ENCODE peak calls at places on chromosomes 3 and 15, in eight cellular contexts. One of them, this sample, is unnamed.

GRCh38 chr3:179801263-179801662 is 148.4 kb downstream of the USP13 start:
- DNase-seq in left ventricle myocardium inferior: no peak
- DNase-seq in ELF-1: no peak
- DNase-seq in prostate gland: no peak
- DNase-seq in lung: no peak
- DNase-seq in HFFc6: peak
- DNase-seq in NCI-H1092 treated with DMSO at 0.1 percent for 48 hours: no peak
- DNase-seq in amniotic stem cell: peak
- DNase-seq in this sample: peak

GRCh38 chr3:151301787-151302186 is 14.8 kb downstream of the GPR87 start:
- DNase-seq in amniotic stem cell: no peak
- DNase-seq in left ventricle myocardium inferior: no peak
- DNase-seq in ELF-1: no peak
- DNase-seq in prostate gland: no peak
- DNase-seq in HFFc6: peak
- DNase-seq in NCI-H1092 treated with DMSO at 0.1 percent for 48 hours: no peak
- DNase-seq in lung: no peak
- DNase-seq in this sample: peak

GRCh38 chr3:47193871-47194859 is 30.3 kb upstream of the SETD2 start:
- DNase-seq in HFFc6: no peak
- DNase-seq in lung: no peak
- DNase-seq in left ventricle myocardium inferior: no peak
- DNase-seq in amniotic stem cell: no peak
- DNase-seq in prostate gland: no peak
- DNase-seq in ELF-1: no peak
- DNase-seq in NCI-H1092 treated with DMSO at 0.1 percent for 48 hours: no peak
- DNase-seq in this sample: peak

GRCh38 chr3:71245052-71245488 is 338.5 kb downstream of the FOXP1 start:
- DNase-seq in HFFc6: peak
- DNase-seq in prostate gland: peak
- DNase-seq in NCI-H1092 treated with DMSO at 0.1 percent for 48 hours: no peak
- DNase-seq in left ventricle myocardium inferior: no peak
- DNase-seq in lung: no peak
- DNase-seq in amniotic stem cell: no peak
- DNase-seq in ELF-1: no peak
- DNase-seq in this sample: peak

GRCh38 chr3:13524979-13525669 is 23.8 kb upstream of the FBLN2 start:
- DNase-seq in HFFc6: no peak
- DNase-seq in NCI-H1092 treated with DMSO at 0.1 percent for 48 hours: no peak
- DNase-seq in prostate gland: no peak
- DNase-seq in lung: no peak
- DNase-seq in ELF-1: no peak
- DNase-seq in amniotic stem cell: no peak
- DNase-seq in left ventricle myocardium inferior: peak
- DNase-seq in this sample: peak

GRCh38 chr3:127368186-127369032 is 80.6 kb upstream of the PRR20G start:
- DNase-seq in prostate gland: no peak
- DNase-seq in HFFc6: no peak
- DNase-seq in ELF-1: no peak
- DNase-seq in lung: no peak
- DNase-seq in left ventricle myocardium inferior: no peak
- DNase-seq in NCI-H1092 treated with DMSO at 0.1 percent for 48 hours: peak
- DNase-seq in amniotic stem cell: no peak
- DNase-seq in this sample: no peak

GRCh38 chr15:79090487-79091203 is at the start of gene RASGRF1:
- DNase-seq in lung: no peak
- DNase-seq in NCI-H1092 treated with DMSO at 0.1 percent for 48 hours: no peak
- DNase-seq in HFFc6: no peak
- DNase-seq in ELF-1: peak
- DNase-seq in prostate gland: no peak
- DNase-seq in amniotic stem cell: no peak
- DNase-seq in left ventricle myocardium inferior: no peak
- DNase-seq in this sample: peak

GRCh38 chr15:38069506-38069905 is 135.1 kb downstream of the TMCO5A start:
- DNase-seq in left ventricle myocardium inferior: no peak
- DNase-seq in NCI-H1092 treated with DMSO at 0.1 percent for 48 hours: no peak
- DNase-seq in prostate gland: no peak
- DNase-seq in amniotic stem cell: peak
- DNase-seq in lung: peak
- DNase-seq in ELF-1: peak
- DNase-seq in HFFc6: peak
- DNase-seq in this sample: peak

GRCh38 chr3:162601101-162601670 is 1104.6 kb downstream of the OTOL1 start:
- DNase-seq in lung: no peak
- DNase-seq in HFFc6: no peak
- DNase-seq in amniotic stem cell: no peak
- DNase-seq in left ventricle myocardium inferior: no peak
- DNase-seq in ELF-1: no peak
- DNase-seq in prostate gland: no peak
- DNase-seq in NCI-H1092 treated with DMSO at 0.1 percent for 48 hours: no peak
- DNase-seq in this sample: no peak

GRCh38 chr15:38843736-38844590 is 279.3 kb upstream of the RASGRP1 start:
- DNase-seq in ELF-1: no peak
- DNase-seq in lung: no peak
- DNase-seq in prostate gland: no peak
- DNase-seq in HFFc6: peak
- DNase-seq in left ventricle myocardium inferior: no peak
- DNase-seq in amniotic stem cell: peak
- DNase-seq in NCI-H1092 treated with DMSO at 0.1 percent for 48 hours: no peak
- DNase-seq in this sample: peak

GRCh38 chr15:67098768-67099282 is 33.4 kb downstream of the SMAD3 start:
- DNase-seq in lung: no peak
- DNase-seq in amniotic stem cell: no peak
- DNase-seq in HFFc6: no peak
- DNase-seq in left ventricle myocardium inferior: no peak
- DNase-seq in NCI-H1092 treated with DMSO at 0.1 percent for 48 hours: no peak
- DNase-seq in ELF-1: no peak
- DNase-seq in prostate gland: no peak
- DNase-seq in this sample: peak

GRCh38 chr3:64276131-64276530 is 50.9 kb upstream of the PRICKLE2 start:
- DNase-seq in NCI-H1092 treated with DMSO at 0.1 percent for 48 hours: no peak
- DNase-seq in prostate gland: no peak
- DNase-seq in ELF-1: no peak
- DNase-seq in amniotic stem cell: no peak
- DNase-seq in lung: no peak
- DNase-seq in HFFc6: no peak
- DNase-seq in left ventricle myocardium inferior: no peak
- DNase-seq in this sample: no peak

GRCh38 chr15:37907136-37907535 is 27.3 kb upstream of the TMCO5A start:
- DNase-seq in amniotic stem cell: no peak
- DNase-seq in HFFc6: no peak
- DNase-seq in lung: no peak
- DNase-seq in prostate gland: no peak
- DNase-seq in left ventricle myocardium inferior: no peak
- DNase-seq in ELF-1: no peak
- DNase-seq in NCI-H1092 treated with DMSO at 0.1 percent for 48 hours: peak
- DNase-seq in this sample: peak

GRCh38 chr3:100110101-100110500 is 4.2 kb downstream of the FILIP1L start:
- DNase-seq in prostate gland: no peak
- DNase-seq in left ventricle myocardium inferior: no peak
- DNase-seq in lung: no peak
- DNase-seq in amniotic stem cell: no peak
- DNase-seq in ELF-1: no peak
- DNase-seq in NCI-H1092 treated with DMSO at 0.1 percent for 48 hours: no peak
- DNase-seq in HFFc6: no peak
- DNase-seq in this sample: no peak

GRCh38 chr3:129398803-129399144 is 29.7 kb downstream of the EFCAB12 start:
- DNase-seq in prostate gland: no peak
- DNase-seq in HFFc6: peak
- DNase-seq in lung: no peak
- DNase-seq in NCI-H1092 treated with DMSO at 0.1 percent for 48 hours: no peak
- DNase-seq in ELF-1: peak
- DNase-seq in amniotic stem cell: no peak
- DNase-seq in left ventricle myocardium inferior: no peak
- DNase-seq in this sample: peak

GRCh38 chr15:28123408-28124023 is 24.4 kb upstream of the OCA2 start:
- DNase-seq in amniotic stem cell: peak
- DNase-seq in NCI-H1092 treated with DMSO at 0.1 percent for 48 hours: peak
- DNase-seq in HFFc6: peak
- DNase-seq in lung: peak
- DNase-seq in ELF-1: peak
- DNase-seq in prostate gland: peak
- DNase-seq in left ventricle myocardium inferior: peak
- DNase-seq in this sample: peak

GRCh38 chr3:16993227-16993626 is 108.5 kb downstream of the PLCL2 start:
- DNase-seq in lung: no peak
- DNase-seq in left ventricle myocardium inferior: no peak
- DNase-seq in ELF-1: no peak
- DNase-seq in prostate gland: no peak
- DNase-seq in amniotic stem cell: no peak
- DNase-seq in NCI-H1092 treated with DMSO at 0.1 percent for 48 hours: no peak
- DNase-seq in HFFc6: peak
- DNase-seq in this sample: peak

GRCh38 chr3:82416828-82417227 is 655.4 kb upstream of the GBE1 start:
- DNase-seq in lung: no peak
- DNase-seq in left ventricle myocardium inferior: no peak
- DNase-seq in ELF-1: no peak
- DNase-seq in prostate gland: no peak
- DNase-seq in NCI-H1092 treated with DMSO at 0.1 percent for 48 hours: no peak
- DNase-seq in amniotic stem cell: no peak
- DNase-seq in HFFc6: no peak
- DNase-seq in this sample: no peak

GRCh38 chr3:24182756-24183155 is 237.7 kb downstream of the NR1D2 start:
- DNase-seq in lung: no peak
- DNase-seq in amniotic stem cell: no peak
- DNase-seq in NCI-H1092 treated with DMSO at 0.1 percent for 48 hours: no peak
- DNase-seq in prostate gland: no peak
- DNase-seq in HFFc6: no peak
- DNase-seq in left ventricle myocardium inferior: no peak
- DNase-seq in ELF-1: peak
- DNase-seq in this sample: no peak

GRCh38 chr3:77825045-77825827 is 785.3 kb downstream of the ROBO2 start:
- DNase-seq in left ventricle myocardium inferior: no peak
- DNase-seq in NCI-H1092 treated with DMSO at 0.1 percent for 48 hours: no peak
- DNase-seq in prostate gland: peak
- DNase-seq in lung: peak
- DNase-seq in amniotic stem cell: peak
- DNase-seq in HFFc6: peak
- DNase-seq in ELF-1: peak
- DNase-seq in this sample: peak

GRCh38 chr3:58471025-58471887 is 20.6 kb upstream of the KCTD6 start:
- DNase-seq in HFFc6: peak
- DNase-seq in prostate gland: peak
- DNase-seq in lung: peak
- DNase-seq in ELF-1: peak
- DNase-seq in amniotic stem cell: peak
- DNase-seq in NCI-H1092 treated with DMSO at 0.1 percent for 48 hours: peak
- DNase-seq in left ventricle myocardium inferior: no peak
- DNase-seq in this sample: peak

GRCh38 chr3:141083226-141083625 is 32.1 kb downstream of the SPSB4 start:
- DNase-seq in prostate gland: no peak
- DNase-seq in NCI-H1092 treated with DMSO at 0.1 percent for 48 hours: no peak
- DNase-seq in ELF-1: no peak
- DNase-seq in lung: no peak
- DNase-seq in HFFc6: no peak
- DNase-seq in left ventricle myocardium inferior: no peak
- DNase-seq in amniotic stem cell: no peak
- DNase-seq in this sample: no peak